ENCODE peak calls at places on chromosomes 16 and 17, in five cellular contexts. U is cardiac fibroblast, M is Daoy, V is T-helper 17 cell, I is D721Med. H is an unnamed sample.
A peak's percentile ranks its signal among the peaks of the same experiment; 100 is the strongest.

GRCh38 chr17:49646391-49647255 is 31.3 kb downstream of the SPOP start:
- DNase-seq in U (peak; percentile 87), M (peak; percentile 85), V (no peak), I (no peak), H (peak; percentile 53)

GRCh38 chr16:48194828-48195566 is 39.2 kb upstream of the ABCC12 start:
- DNase-seq in U (peak; percentile 38), M (no peak), V (no peak), I (no peak), H (peak; percentile 27)

GRCh38 chr16:22353188-22353919 is 21.1 kb downstream of the CDR2 start:
- DNase-seq in U (peak; percentile 82), M (peak; percentile 59), V (no peak), I (no peak), H (peak; percentile 67)

GRCh38 chr17:65797809-65798208 is 236.4 kb upstream of the AXIN2 start:
- DNase-seq in U (peak; percentile 35), M (peak; percentile 26), V (no peak), I (no peak), H (no peak)

GRCh38 chr17:67052720-67053437 is 8.5 kb downstream of the CACNG1 start:
- DNase-seq in U (no peak), M (no peak), V (no peak), I (no peak), H (no peak)

GRCh38 chr16:4330277-4330882 is 14.5 kb downstream of the GLIS2 start:
- DNase-seq in U (peak; percentile 74), M (peak; percentile 72), V (peak; percentile 56), I (peak; percentile 94), H (no peak)

GRCh38 chr17:48728232-48729231 is at the start of gene HOXB13:
- DNase-seq in U (no peak), M (peak; percentile 74), V (no peak), I (no peak), H (no peak)

GRCh38 chr17:5099271-5099670 is 12.4 kb downstream of the ZNF232 start:
- DNase-seq in U (no peak), M (no peak), V (no peak), I (no peak), H (no peak)

GRCh38 chr17:74211141-74211928 is 2.0 kb upstream of the TTYH2 start:
- DNase-seq in U (peak; percentile 37), M (peak; percentile 45), V (no peak), I (no peak), H (no peak)

GRCh38 chr16:3503513-3503912 is 2.7 kb downstream of the CLUAP1 start:
- DNase-seq in U (no peak), M (no peak), V (no peak), I (no peak), H (no peak)

GRCh38 chr17:72113751-72114150 is 7.1 kb upstream of the SOX9 start:
- DNase-seq in U (no peak), M (no peak), V (no peak), I (no peak), H (no peak)

GRCh38 chr16:48188449-48189102 is 32.8 kb upstream of the ABCC12 start:
- DNase-seq in U (peak; percentile 15), M (no peak), V (no peak), I (no peak), H (no peak)

GRCh38 chr17:30530346-30531025 is 53.3 kb downstream of the GOSR1 start:
- DNase-seq in U (peak; percentile 63), M (no peak), V (no peak), I (no peak), H (no peak)

GRCh38 chr17:8015957-8016631 is 13.7 kb downstream of the GUCY2D start:
- DNase-seq in U (no peak), M (peak; percentile 13), V (no peak), I (no peak), H (no peak)

GRCh38 chr17:7440823-7441174 is 1.5 kb downstream of the FGF11 start:
- DNase-seq in U (peak; percentile 40), M (peak; percentile 73), V (no peak), I (no peak), H (no peak)

GRCh38 chr17:37570527-37571093 is 38.6 kb downstream of the SYNRG start:
- DNase-seq in U (peak; percentile 59), M (peak; percentile 82), V (no peak), I (peak; percentile 39), H (no peak)

GRCh38 chr17:14355556-14355955 is 54.7 kb downstream of the HS3ST3B1 start:
- DNase-seq in U (no peak), M (peak; percentile 25), V (no peak), I (no peak), H (no peak)

GRCh38 chr16:87802670-87803069 is 36.9 kb upstream of the KLHDC4 start:
- DNase-seq in U (no peak), M (no peak), V (no peak), I (no peak), H (no peak)

GRCh38 chr16:48087639-48088038 is 68.2 kb downstream of the ABCC12 start:
- DNase-seq in U (no peak), M (no peak), V (no peak), I (no peak), H (no peak)

GRCh38 chr17:2906907-2907306 is 110.7 kb downstream of the RAP1GAP2 start:
- DNase-seq in U (no peak), M (no peak), V (no peak), I (no peak), H (no peak)

GRCh38 chr17:81976332-81977210 is 858 bp upstream of the ASPSCR1 start:
- DNase-seq in U (peak; percentile 7), M (peak; percentile 49), V (peak; percentile 31), I (no peak), H (no peak)

GRCh38 chr16:87791295-87792204 is 25.8 kb upstream of the KLHDC4 start:
- DNase-seq in U (no peak), M (no peak), V (no peak), I (no peak), H (no peak)

GRCh38 chr17:38727661-38728220 is 2.4 kb upstream of the CISD3 start:
- DNase-seq in U (no peak), M (no peak), V (no peak), I (no peak), H (no peak)

GRCh38 chr16:1159973-1160772 is 7.3 kb downstream of the CACNA1H start:
- DNase-seq in U (no peak), M (no peak), V (no peak), I (no peak), H (no peak)

GRCh38 chr17:46115687-46116086 is 77.5 kb downstream of the KANSL1 start:
- DNase-seq in U (no peak), M (no peak), V (no peak), I (no peak), H (no peak)

GRCh38 chr17:27665549-27665948 is 34.6 kb downstream of the LGALS9 start:
- DNase-seq in U (no peak), M (no peak), V (no peak), I (no peak), H (no peak)

GRCh38 chr16:31128711-31129567 is 6.6 kb downstream of the PRSS8 start:
- DNase-seq in U (no peak), M (no peak), V (no peak), I (no peak), H (no peak)

GRCh38 chr17:31631759-31632158 is 227.3 kb downstream of the COPRS start:
- DNase-seq in U (no peak), M (no peak), V (no peak), I (no peak), H (no peak)

GRCh38 chr17:19470529-19471261 is 59.7 kb downstream of the RNF112 start:
- DNase-seq in U (peak; percentile 44), M (peak; percentile 22), V (no peak), I (no peak), H (no peak)